ENCODE peak calls at places on chromosome 9, in nine cellular contexts. X is heart right ventricle; I is body of pancreas; A is activated CD8-positive, alpha-beta memory T cell treated with anti-CD3 and anti-CD28 coated beads for 48 hours; S is CD8-positive, alpha-beta T cell; R is NCI-H510A treated with DMSO at 0.1 percent for 48 hours; N is CD4-positive, CD25-positive, alpha-beta regulatory T cell; E is stimulated activated CD8-positive, alpha-beta memory T cell treated with anti-CD3 and anti-CD28 coated beads, Interleukin-12 subunit alpha, Interleukin-12 subunit beta, amount 100 ng/mL, for 1 hour; B is GM19239. V is an unnamed sample.

GRCh38 chr9:71487046-71487445 is 281.3 kb downstream of the CEMIP2 start:
- DNase-seq in X (no peak), S (no peak), R (no peak), B (no peak), N (no peak), E (no peak), A (no peak), I (no peak), V (no peak)

GRCh38 chr9:6014668-6015270 is 655 bp downstream of the RANBP6 start:
- DNase-seq in E (no peak), A (no peak), X (no peak), S (no peak), R (no peak), B (no peak), N (no peak), I (no peak), V (no peak)

GRCh38 chr9:107281164-107281563 is 1.9 kb upstream of the RAD23B start:
- DNase-seq in S (no peak), N (no peak), A (no peak), R (no peak), E (no peak), I (no peak), B (no peak), X (no peak), V (no peak)

GRCh38 chr9:133604856-133605255 is 4.3 kb downstream of the FAM163B start:
- DNase-seq in B (no peak), A (no peak), I (no peak), R (peak), S (no peak), E (no peak), N (no peak), X (no peak), V (no peak)

GRCh38 chr9:77820293-77820954 is 172.3 kb upstream of the GNA14 start:
- DNase-seq in E (no peak), I (no peak), R (no peak), N (no peak), B (no peak), A (no peak), S (no peak), X (no peak), V (no peak)

GRCh38 chr9:92292338-92293074 is 991 bp downstream of the IARS1 start:
- DNase-seq in B (no peak), S (no peak), R (no peak), E (no peak), A (no peak), N (no peak), I (no peak), X (no peak), V (no peak)

GRCh38 chr9:31030741-31031202 is 1353.7 kb upstream of the ACO1 start:
- DNase-seq in E (no peak), N (no peak), R (no peak), B (no peak), I (no peak), A (no peak), X (no peak), S (no peak), V (no peak)

GRCh38 chr9:133739408-133740280 is 1.5 kb upstream of the SARDH start:
- DNase-seq in R (no peak), X (no peak), N (no peak), I (no peak), A (no peak), B (no peak), E (no peak), S (no peak), V (no peak)

GRCh38 chr9:132006657-132007370 is 72.9 kb downstream of the MED27 start:
- DNase-seq in R (peak), X (no peak), I (no peak), E (no peak), A (no peak), N (no peak), B (peak), S (no peak), V (no peak)

GRCh38 chr9:83047839-83048775 is 14.8 kb downstream of the RASEF start:
- DNase-seq in X (peak), S (no peak), N (no peak), R (no peak), E (no peak), A (no peak), B (no peak), I (peak), V (no peak)

GRCh38 chr9:20989923-20990341 is 41.5 kb downstream of the HACD4 start:
- DNase-seq in X (peak), A (no peak), B (no peak), N (no peak), E (no peak), I (peak), S (no peak), R (no peak), V (no peak)

GRCh38 chr9:134381262-134381661 is 55.0 kb downstream of the RXRA start:
- DNase-seq in I (no peak), R (no peak), N (no peak), E (no peak), B (no peak), X (no peak), A (no peak), S (no peak), V (no peak)

GRCh38 chr9:128927731-128928411 is 7.1 kb downstream of the PHYHD1 start:
- DNase-seq in A (no peak), R (peak), N (peak), E (peak), X (peak), B (peak), S (peak), I (peak), V (no peak)

GRCh38 chr9:133124123-133124948 is 3.3 kb upstream of the RALGDS start:
- DNase-seq in X (no peak), I (no peak), R (no peak), E (no peak), N (no peak), B (no peak), A (no peak), S (no peak), V (no peak)

GRCh38 chr9:135414293-135414692 is 65.3 kb upstream of the PPP1R26 start:
- DNase-seq in E (no peak), B (no peak), R (no peak), S (no peak), I (no peak), A (no peak), N (no peak), X (no peak), V (no peak)

GRCh38 chr9:134636142-134636507 is 5.5 kb upstream of the COL5A1 start:
- DNase-seq in N (no peak), S (no peak), B (no peak), X (no peak), R (no peak), E (no peak), I (no peak), A (no peak), V (no peak)